ENCODE peak calls at places on chromosomes 12 and 14, in nine cellular contexts. H is AG04450, A is heart right ventricle, T is testis, S is mucosa of descending colon, Z is fibroblast of the aortic adventitia, Q is dorsolateral prefrontal cortex, G is SJSA1, E is tibial artery. Y is an unnamed sample.

GRCh38 chr12:88638956-88639355 is 58.7 kb upstream of the KITLG start:
- DNase-seq in H (no peak), A (no peak), T (no peak), S (no peak), Z (peak), Q (no peak), G (no peak), E (no peak), Y (peak)

GRCh38 chr14:102362084-102362483 is 606 bp downstream of the CINP start:
- DNase-seq in H (no peak), A (no peak), T (no peak), S (no peak), Z (peak), Q (no peak), G (no peak), E (no peak), Y (no peak)

GRCh38 chr14:99426265-99426664 is 54.4 kb downstream of the SETD3 start:
- DNase-seq in H (no peak), A (no peak), T (no peak), S (no peak), Z (no peak), Q (no peak), G (no peak), E (no peak), Y (no peak)

GRCh38 chr14:50434530-50434929 is 37.8 kb upstream of the CDKL1 start:
- DNase-seq in H (no peak), A (no peak), T (no peak), S (no peak), Z (no peak), Q (no peak), G (no peak), E (no peak), Y (no peak)

GRCh38 chr12:4723226-4723625 is 3.0 kb downstream of the GALNT8 start:
- DNase-seq in H (no peak), A (no peak), T (no peak), S (peak), Z (no peak), Q (no peak), G (no peak), E (no peak), Y (no peak)

GRCh38 chr14:58787601-58788000 is 149.8 kb downstream of the DACT1 start:
- DNase-seq in H (no peak), A (no peak), T (no peak), S (no peak), Z (peak), Q (no peak), G (no peak), E (no peak), Y (no peak)

GRCh38 chr14:63174760-63175191 is 29.5 kb upstream of the RHOJ start:
- DNase-seq in H (peak), A (peak), T (peak), S (peak), Z (peak), Q (no peak), G (no peak), E (no peak), Y (no peak)

GRCh38 chr12:79358716-79359341 is 331.9 kb downstream of the PAWR start:
- DNase-seq in H (no peak), A (no peak), T (no peak), S (no peak), Z (no peak), Q (no peak), G (no peak), E (no peak), Y (no peak)

GRCh38 chr12:69388371-69388770 is 28.8 kb downstream of the YEATS4 start:
- DNase-seq in H (peak), A (no peak), T (no peak), S (no peak), Z (peak), Q (no peak), G (no peak), E (no peak), Y (peak)

GRCh38 chr12:7907009-7907408 is 29.0 kb downstream of the SLC2A3 start:
- DNase-seq in H (no peak), A (peak), T (peak), S (peak), Z (peak), Q (no peak), G (peak), E (no peak), Y (no peak)

GRCh38 chr12:6927379-6927991 is at the start of gene ATN1:
- DNase-seq in H (peak), A (peak), T (peak), S (peak), Z (peak), Q (peak), G (peak), E (peak), Y (peak)

GRCh38 chr14:102951799-102952198 is 29.3 kb downstream of the AMN start:
- DNase-seq in H (no peak), A (no peak), T (no peak), S (no peak), Z (no peak), Q (no peak), G (peak), E (no peak), Y (peak)

GRCh38 chr14:64074961-64075619 is 219.1 kb downstream of the ESR2 start:
- DNase-seq in H (no peak), A (no peak), T (no peak), S (no peak), Z (no peak), Q (no peak), G (no peak), E (no peak), Y (no peak)

GRCh38 chr12:26878661-26879119 is 45.7 kb upstream of the ITPR2 start:
- DNase-seq in H (no peak), A (peak), T (peak), S (peak), Z (peak), Q (peak), G (no peak), E (peak), Y (peak)

GRCh38 chr12:6373022-6373787 is 2.2 kb downstream of the SCNN1A start:
- DNase-seq in H (no peak), A (no peak), T (no peak), S (peak), Z (no peak), Q (no peak), G (no peak), E (no peak), Y (no peak)

GRCh38 chr12:5480218-5480952 is 48.5 kb downstream of the NTF3 start:
- DNase-seq in H (peak), A (no peak), T (no peak), S (no peak), Z (no peak), Q (no peak), G (no peak), E (no peak), Y (no peak)

GRCh38 chr14:105118646-105119409 is 49.7 kb downstream of the JAG2 start:
- DNase-seq in H (no peak), A (no peak), T (no peak), S (peak), Z (no peak), Q (no peak), G (no peak), E (no peak), Y (no peak)

GRCh38 chr12:120981407-120981921 is 3.1 kb downstream of the HNF1A start:
- DNase-seq in H (no peak), A (no peak), T (no peak), S (peak), Z (no peak), Q (no peak), G (no peak), E (no peak), Y (no peak)

GRCh38 chr12:84696281-84696680 is 216.3 kb downstream of the SLC6A15 start:
- DNase-seq in H (no peak), A (no peak), T (no peak), S (no peak), Z (peak), Q (no peak), G (no peak), E (no peak), Y (no peak)

GRCh38 chr14:54597795-54598443 is 31.0 kb downstream of the SAMD4A start:
- DNase-seq in H (no peak), A (no peak), T (no peak), S (no peak), Z (no peak), Q (no peak), G (peak), E (no peak), Y (no peak)

GRCh38 chr14:90760591-90761316 is 55.5 kb downstream of the TTC7B start:
- DNase-seq in H (no peak), A (no peak), T (no peak), S (peak), Z (peak), Q (no peak), G (peak), E (no peak), Y (no peak)

GRCh38 chr12:69290545-69291277 is 51.3 kb downstream of the CPSF6 start:
- DNase-seq in H (peak), A (peak), T (peak), S (peak), Z (peak), Q (peak), G (peak), E (peak), Y (peak)

GRCh38 chr12:46402861-46403731 is 30.5 kb upstream of the SLC38A2 start:
- DNase-seq in H (no peak), A (no peak), T (no peak), S (no peak), Z (no peak), Q (no peak), G (peak), E (no peak), Y (peak)

GRCh38 chr14:65444230-65444629 is 31.7 kb downstream of the FUT8 start:
- DNase-seq in H (no peak), A (no peak), T (no peak), S (no peak), Z (no peak), Q (no peak), G (no peak), E (no peak), Y (no peak)

GRCh38 chr12:11144297-11144696 is 9.9 kb upstream of the TAS2R30 start:
- DNase-seq in H (no peak), A (no peak), T (no peak), S (no peak), Z (no peak), Q (no peak), G (no peak), E (no peak), Y (no peak)

GRCh38 chr12:76018672-76019071 is 12.9 kb downstream of the PHLDA1 start:
- DNase-seq in H (no peak), A (no peak), T (no peak), S (no peak), Z (no peak), Q (no peak), G (no peak), E (no peak), Y (no peak)

GRCh38 chr14:93116676-93117200 is 1.0 kb upstream of the ITPK1 start:
- DNase-seq in H (no peak), A (no peak), T (no peak), S (no peak), Z (no peak), Q (no peak), G (no peak), E (no peak), Y (no peak)
- H3K4me3 ChIP-seq in H (peak), A (peak), T (peak), S (no peak), Z (peak), Q (peak), G (peak), E (peak), Y (peak)

GRCh38 chr12:110619534-110619953 is 5.6 kb downstream of the TCTN1 start:
- DNase-seq in H (no peak), A (no peak), T (no peak), S (no peak), Z (no peak), Q (no peak), G (no peak), E (no peak), Y (no peak)
- H3K4me3 ChIP-seq in H (no peak), A (no peak), T (no peak), S (no peak), Z (no peak), Q (no peak), G (no peak), E (no peak), Y (no peak)

DNA sequence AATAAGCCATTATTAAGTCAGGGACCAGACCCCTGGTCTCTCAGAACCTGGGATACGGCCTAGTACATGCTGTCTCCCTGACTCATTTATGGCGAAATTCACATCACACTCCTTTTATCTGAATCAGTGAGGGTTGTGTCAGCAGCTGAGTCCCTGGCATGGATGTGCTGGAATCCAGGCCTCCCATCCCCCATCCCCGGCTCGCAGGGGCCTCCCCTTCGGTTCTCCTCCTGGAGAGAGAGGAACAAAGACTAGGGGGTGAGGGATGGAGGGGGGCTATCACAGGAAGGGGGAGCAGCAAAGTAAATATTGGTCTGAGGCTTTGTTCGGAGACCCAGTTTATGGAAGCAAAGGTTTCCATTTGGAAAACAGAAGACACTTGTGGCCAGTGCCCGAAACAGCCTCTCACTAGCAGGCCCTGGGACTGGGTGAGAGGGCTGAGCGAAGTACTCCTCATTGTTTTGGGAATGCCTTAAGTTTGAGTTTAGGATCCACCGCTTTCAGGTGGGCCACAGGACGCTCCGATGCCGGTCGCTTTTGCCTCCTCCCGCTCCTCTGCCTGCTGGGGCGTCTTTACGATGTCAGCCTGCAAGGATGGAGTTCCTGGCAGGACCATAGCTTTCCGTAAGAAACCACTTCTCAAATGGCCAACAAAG is 145.0 kb downstream of the PRKCH start:
- DNase-seq in H (peak), A (peak), T (peak), S (no peak), Z (peak), Q (no peak), G (peak), E (peak), Y (peak)
- H3K4me3 ChIP-seq in H (no peak), A (no peak), T (no peak), S (no peak), Z (no peak), Q (no peak), G (no peak), E (no peak), Y (no peak)

GRCh38 chr12:22729431-22729830 is 104.5 kb downstream of the ETNK1 start:
- DNase-seq in H (no peak), A (no peak), T (no peak), S (no peak), Z (no peak), Q (no peak), G (no peak), E (no peak), Y (no peak)

GRCh38 chr12:22733756-22734155 is 108.8 kb downstream of the ETNK1 start:
- DNase-seq in H (no peak), A (no peak), T (no peak), S (no peak), Z (no peak), Q (no peak), G (no peak), E (no peak), Y (no peak)

GRCh38 chr12:22731231-22731630 is 106.3 kb downstream of the ETNK1 start:
- DNase-seq in H (no peak), A (no peak), T (no peak), S (no peak), Z (no peak), Q (no peak), G (no peak), E (no peak), Y (no peak)

GRCh38 chr12:22729898-22730443 is 105.0 kb downstream of the ETNK1 start:
- DNase-seq in H (peak), A (peak), T (no peak), S (no peak), Z (peak), Q (no peak), G (no peak), E (no peak), Y (peak)

GRCh38 chr12:22728989-22729388 is 104.0 kb downstream of the ETNK1 start:
- DNase-seq in H (no peak), A (no peak), T (no peak), S (no peak), Z (no peak), Q (no peak), G (no peak), E (no peak), Y (no peak)
- H3K4me3 ChIP-seq in H (no peak), A (no peak), T (no peak), S (no peak), Z (no peak), Q (no peak), G (no peak), E (no peak), Y (no peak)

GRCh38 chr12:123150804-123151678 is at the start of gene PITPNM2:
- DNase-seq in H (no peak), A (peak), T (peak), S (peak), Z (peak), Q (no peak), G (peak), E (peak), Y (no peak)

GRCh38 chr12:123150273-123150803 is 552 bp downstream of the PITPNM2 start:
- DNase-seq in H (no peak), A (peak), T (no peak), S (peak), Z (no peak), Q (no peak), G (no peak), E (peak), Y (no peak)

GRCh38 chr12:123149828-123150272 is 1.0 kb downstream of the PITPNM2 start:
- DNase-seq in H (no peak), A (peak), T (peak), S (peak), Z (no peak), Q (no peak), G (no peak), E (no peak), Y (no peak)

GRCh38 chr12:123152823-123153222 is 1.9 kb upstream of the PITPNM2 start:
- DNase-seq in H (no peak), A (no peak), T (no peak), S (no peak), Z (no peak), Q (no peak), G (no peak), E (no peak), Y (no peak)

GRCh38 chr12:123151679-123152454 is 977 bp upstream of the PITPNM2 start:
- DNase-seq in H (no peak), A (no peak), T (no peak), S (no peak), Z (no peak), Q (no peak), G (no peak), E (no peak), Y (no peak)
- H3K4me3 ChIP-seq in H (peak), A (peak), T (peak), S (no peak), Z (peak), Q (peak), G (peak), E (peak), Y (peak)

DNA sequence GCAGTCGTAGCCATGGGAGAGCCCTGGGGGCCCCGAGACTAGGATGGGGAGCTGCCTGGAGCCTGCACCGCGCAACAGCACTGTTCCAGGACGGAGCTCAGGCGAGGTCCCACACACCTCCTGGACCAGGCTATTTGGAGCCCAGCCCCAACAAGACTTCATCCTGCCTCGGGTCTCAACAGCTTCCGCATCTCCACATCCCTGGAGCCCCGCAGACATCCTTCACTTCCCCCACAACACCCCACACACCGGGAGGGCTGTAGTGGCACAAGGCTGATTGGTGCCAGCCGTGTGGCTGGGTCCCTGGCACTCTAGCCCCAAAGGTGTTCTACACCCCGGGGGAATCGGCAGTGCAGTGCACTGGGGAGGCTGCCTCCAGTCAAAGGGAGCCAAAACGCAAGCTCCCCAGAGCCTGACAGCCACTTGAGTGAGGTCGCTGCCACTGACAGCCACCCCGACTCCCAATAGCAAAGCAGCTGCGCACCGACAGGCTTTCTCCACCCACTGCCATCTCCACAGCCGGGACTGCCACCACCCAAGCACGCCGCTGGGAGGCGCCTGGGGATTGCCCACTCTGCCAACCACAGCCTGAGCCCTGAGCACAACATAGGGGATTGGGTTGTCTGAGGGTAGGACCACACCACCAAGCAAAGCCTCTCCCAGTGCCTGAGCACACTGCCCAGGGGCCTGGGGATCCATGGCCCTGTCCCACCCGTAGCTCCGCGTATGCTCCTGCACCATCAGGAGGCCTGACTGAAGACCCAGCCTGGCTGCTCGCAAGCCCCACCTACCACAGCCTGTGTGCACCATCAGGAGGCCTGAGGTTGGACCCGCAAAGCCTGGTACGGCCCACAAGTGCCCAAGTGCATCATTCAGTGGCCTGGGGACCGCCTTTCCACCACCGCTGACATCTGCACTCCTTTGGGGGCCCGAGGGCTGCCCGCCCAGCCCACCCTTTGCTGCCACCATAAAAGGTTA is 13.2 kb upstream of the KLRF1 start:
- DNase-seq in H (no peak), A (peak), T (peak), S (peak), Z (peak), Q (peak), G (peak), E (peak), Y (no peak)
- H3K4me3 ChIP-seq in H (no peak), A (no peak), T (peak), S (no peak), Z (peak), Q (peak), G (no peak), E (no peak), Y (no peak)

GRCh38 chr14:95255487-95255886 is 64.2 kb downstream of the CLMN start:
- DNase-seq in H (no peak), A (peak), T (no peak), S (peak), Z (peak), Q (no peak), G (no peak), E (no peak), Y (peak)
- H3K4me3 ChIP-seq in H (no peak), A (no peak), T (no peak), S (no peak), Z (no peak), Q (no peak), G (no peak), E (no peak), Y (no peak)